ENCODE peak calls at places on chromosomes 12 and 14, in four cellular contexts. T, C, H and E are unnamed samples.

GRCh38 chr12:106415134-106415533 is 57.6 kb downstream of the POLR3B start:
- DNase-seq in T (no peak), C (no peak), H (no peak), E (no peak)

GRCh38 chr12:128810182-128811127 is 13.3 kb downstream of the SLC15A4 start:
- DNase-seq in T (no peak), C (peak; percentile 55), H (peak; percentile 51), E (no peak)

GRCh38 chr12:52832960-52833905 is 878 bp downstream of the KRT79 start:
- DNase-seq in T (no peak), C (no peak), H (no peak), E (no peak)

GRCh38 chr12:91432079-91432478 is 249.5 kb upstream of the DCN start:
- DNase-seq in T (peak; percentile 88), C (no peak), H (no peak), E (no peak)

GRCh38 chr14:70707138-70708038 is 65.7 kb downstream of the TTC9 start:
- DNase-seq in T (no peak), C (no peak), H (no peak), E (no peak)

GRCh38 chr12:916712-917445 is 32.6 kb downstream of the RAD52 start:
- DNase-seq in T (no peak), C (no peak), H (no peak), E (no peak)

GRCh38 chr14:74620497-74620921 is 8.5 kb upstream of the LTBP2 start:
- DNase-seq in T (peak; percentile 97), C (no peak), H (peak; percentile 57), E (no peak)

GRCh38 chr12:64943686-64944085 is 119.2 kb downstream of the TBC1D30 start:
- DNase-seq in T (no peak), C (no peak), H (no peak), E (no peak)

GRCh38 chr12:121980211-121980891 is 41.3 kb upstream of the BCL7A start:
- DNase-seq in T (no peak), C (no peak), H (no peak), E (no peak)

GRCh38 chr12:115850924-115851323 is 426.6 kb downstream of the MED13L start:
- DNase-seq in T (no peak), C (no peak), H (no peak), E (no peak)

GRCh38 chr12:102484017-102484731 is 3.8 kb upstream of the IGF1 start:
- DNase-seq in T (peak; percentile 65), C (no peak), H (peak; percentile 31), E (peak; percentile 32)

GRCh38 chr14:89388853-89389252 is 28.2 kb downstream of the FOXN3 start:
- DNase-seq in T (no peak), C (no peak), H (no peak), E (no peak)

GRCh38 chr12:124906606-124907261 is 7.7 kb downstream of the UBC start:
- DNase-seq in T (peak; percentile 95), C (peak; percentile 55), H (peak; percentile 83), E (peak; percentile 70)

GRCh38 chr12:46071769-46072624 is 81.6 kb upstream of the SCAF11 start:
- DNase-seq in T (peak; percentile 67), C (no peak), H (peak; percentile 37), E (peak; percentile 62)

GRCh38 chr12:66751432-66752113 is 72.7 kb upstream of the GRIP1 start:
- DNase-seq in T (no peak), C (no peak), H (no peak), E (no peak)

DNA sequence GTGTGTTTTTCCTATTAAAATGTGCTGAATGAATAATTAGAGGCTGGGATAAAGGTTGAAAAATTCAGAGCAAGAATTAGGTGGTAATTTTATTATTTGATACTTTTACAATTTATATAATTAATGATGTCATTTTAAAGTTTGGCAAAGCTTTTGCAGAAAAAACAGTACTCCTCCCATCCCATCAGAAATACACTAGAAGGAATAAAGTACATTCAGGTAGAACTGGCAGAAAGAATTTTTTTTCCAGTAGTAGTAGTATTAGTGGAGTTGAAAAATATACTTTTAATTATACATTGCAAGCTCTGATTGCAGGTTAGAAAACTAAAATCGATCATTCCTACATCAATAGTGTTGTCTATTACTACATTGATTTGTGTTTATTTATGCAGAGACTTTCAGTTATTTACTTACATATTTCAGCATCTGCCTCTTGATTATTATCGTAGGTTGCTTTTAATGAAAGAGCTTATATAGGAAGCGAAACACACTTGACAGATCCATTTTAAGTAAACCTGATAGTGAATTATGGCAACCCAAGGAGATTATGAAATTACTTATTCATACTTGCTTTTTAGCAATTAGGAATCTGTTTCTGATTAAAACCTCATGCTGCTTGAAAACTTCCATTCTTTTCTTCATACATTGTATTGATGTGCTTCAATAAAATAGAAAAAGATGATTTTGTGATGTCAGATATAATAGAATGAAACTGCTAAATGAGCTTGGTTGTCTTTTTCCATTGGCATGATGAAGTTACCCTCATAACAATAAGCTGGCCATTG is 10.1 kb downstream of the FOXG1 start:
- DNase-seq in T (no peak), C (no peak), H (no peak), E (no peak)
- H3K27me3 ChIP-seq in T (peaks cover 47% of the 10 kb centered on the region), C (no peaks in the 10 kb centered on the region), H (peaks cover 5% of the 10 kb centered on the region), E (peaks cover 44% of the 10 kb centered on the region)

GRCh38 chr12:2265461-2266167 is 212.8 kb downstream of the CACNA1C start:
- DNase-seq in T (no peak), C (no peak), H (no peak), E (no peak)
- H3K27ac ChIP-seq in T (no peak overlapping the region), C (peak overlapping the region; percentile 90), H (no peak overlapping the region), E (no peak overlapping the region)

GRCh38 chr14:106807493-106807892 is 1281.1 kb downstream of the TMEM121 start:
- DNase-seq in T (no peak), C (no peak), H (no peak), E (no peak)
- H3K9me3 ChIP-seq in T (peaks cover 3% of the 10 kb centered on the region), C (no peaks in the 10 kb centered on the region), H (no peaks in the 10 kb centered on the region), E (no peaks in the 10 kb centered on the region)

DNA sequence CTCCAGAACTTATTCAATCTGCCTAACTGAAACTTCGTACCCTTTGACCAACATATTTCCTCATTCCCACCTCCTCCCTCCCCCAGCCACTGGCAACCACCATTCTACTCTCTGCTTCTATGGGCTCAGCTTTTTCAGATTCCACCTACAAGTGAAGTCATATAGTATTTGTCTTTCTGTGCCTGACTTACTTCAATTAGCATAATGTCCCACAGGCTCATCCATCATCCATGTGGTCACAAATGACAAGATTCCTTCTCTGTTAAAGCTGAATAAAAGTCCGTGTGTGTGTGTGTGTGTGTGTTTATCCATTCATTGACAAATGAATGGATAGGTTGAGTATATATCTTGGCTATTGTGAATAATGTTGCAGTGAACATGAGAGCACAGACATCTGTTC is 1.3 kb upstream of the C14orf39 start:
- DNase-seq in T (no peak), C (no peak), H (no peak), E (no peak)
- H3K27me3 ChIP-seq in T (peaks cover 28% of the 10 kb centered on the region), C (peaks cover 5% of the 10 kb centered on the region), H (peaks cover 10% of the 10 kb centered on the region), E (peaks cover 60% of the 10 kb centered on the region)

DNA sequence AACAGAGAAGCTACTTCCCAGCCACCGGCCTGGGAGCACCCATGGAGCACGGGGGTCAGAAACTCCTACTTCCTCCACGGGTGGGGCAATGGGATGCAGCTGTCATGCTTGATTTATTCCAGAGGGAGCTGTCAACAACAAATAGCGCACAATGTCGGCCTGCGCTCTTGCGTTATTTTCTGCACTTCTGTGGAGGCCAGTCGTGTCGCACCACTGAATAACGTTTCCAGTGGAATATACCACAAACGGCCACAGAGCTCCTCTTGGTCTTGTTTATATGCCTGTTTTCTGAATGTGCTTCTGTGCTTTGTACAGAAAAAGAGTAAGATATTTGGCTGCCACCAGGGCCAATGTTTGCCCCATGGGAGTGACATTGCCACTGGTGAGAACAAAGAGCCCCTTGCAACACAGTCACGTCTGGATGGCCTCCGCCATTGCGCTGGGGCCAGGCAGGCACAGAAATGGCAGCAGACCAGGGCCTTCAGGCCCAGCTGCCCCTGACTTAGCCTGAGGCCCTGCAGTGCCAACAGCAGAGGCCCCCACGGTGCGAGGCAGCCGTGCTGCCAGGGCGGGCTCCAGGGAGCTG is 28.8 kb upstream of the TMEM179 start:
- DNase-seq in T (no peak), C (no peak), H (no peak), E (no peak)
- H3K27ac ChIP-seq in T (no peak overlapping the region), C (no peak overlapping the region), H (no peak overlapping the region), E (no peak overlapping the region)

DNA sequence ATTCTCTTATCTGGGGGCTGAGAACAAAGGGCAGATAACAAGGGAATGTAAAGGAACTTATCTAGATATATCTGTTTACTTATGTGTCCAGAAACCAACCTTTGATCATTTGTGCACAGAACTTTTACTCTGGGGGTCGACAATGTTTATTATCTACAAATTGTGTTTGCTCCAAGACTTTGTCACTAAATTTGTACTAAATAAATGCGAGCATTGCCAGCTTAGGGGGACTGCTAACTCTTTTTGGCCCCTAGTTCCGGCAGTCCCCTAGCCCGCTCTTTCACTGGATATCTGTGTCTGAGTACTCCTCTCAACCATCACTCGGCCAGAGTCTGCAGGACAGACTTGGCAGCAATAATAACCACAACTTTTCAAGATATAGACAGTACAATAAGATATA is 88.2 kb downstream of the FSCB start:
- DNase-seq in T (no peak), C (no peak), H (no peak), E (no peak)
- H3K9me3 ChIP-seq in T (no peaks in the 10 kb centered on the region), C (no peaks in the 10 kb centered on the region), H (no peaks in the 10 kb centered on the region), E (no peaks in the 10 kb centered on the region)

DNA sequence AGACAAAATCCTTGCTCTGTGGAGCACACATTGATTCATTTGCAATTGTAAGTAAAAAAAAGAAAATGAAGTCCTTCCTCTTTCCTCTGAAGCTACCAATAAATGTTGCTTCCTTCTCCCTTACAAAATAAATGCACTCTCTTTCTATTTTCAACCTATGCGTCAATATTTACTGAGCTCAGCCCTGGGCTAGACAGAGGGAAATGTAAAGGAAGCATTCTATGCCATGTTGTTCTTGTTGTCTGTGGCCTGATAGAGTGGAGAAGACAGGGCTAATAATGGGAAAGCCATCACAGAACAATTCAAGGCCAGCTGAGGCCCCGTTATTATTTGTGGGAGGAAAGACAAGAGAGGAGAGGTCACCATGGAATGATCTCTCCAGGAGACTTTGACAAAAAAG is 3.0 kb downstream of the ABHD12B start:
- DNase-seq in T (no peak), C (no peak), H (no peak), E (no peak)
- H3K27me3 ChIP-seq in T (peaks cover 57% of the 10 kb centered on the region), C (no peaks in the 10 kb centered on the region), H (peaks cover 29% of the 10 kb centered on the region), E (peaks cover 27% of the 10 kb centered on the region)